ENCODE peak calls at places on chromosomes 12 and 14, in ten cellular contexts. One of them, this sample, is unnamed.

GRCh38 chr14:32004300-32004699 is 72.8 kb upstream of the ARHGAP5 start:
- DNase-seq in OCI-M1: peak
- DNase-seq in stimulated activated CD8-positive, alpha-beta memory T cell treated with anti-CD3 and anti-CD28 coated beads, Interleukin-15, amount 100 ng/mL, for 4 hours: no peak
- DNase-seq in WTC11: no peak
- DNase-seq in fibroblast of mammary gland: peak
- DNase-seq in left lung: no peak
- DNase-seq in HS-5: peak
- DNase-seq in GM12878: no peak
- DNase-seq in left ventricle myocardium inferior: no peak
- DNase-seq in AG09319: no peak
- DNase-seq in this sample: no peak

GRCh38 chr12:95836185-95836609 is 22.6 kb upstream of the SNRPF start:
- DNase-seq in left lung: no peak
- DNase-seq in fibroblast of mammary gland: peak
- DNase-seq in left ventricle myocardium inferior: no peak
- DNase-seq in stimulated activated CD8-positive, alpha-beta memory T cell treated with anti-CD3 and anti-CD28 coated beads, Interleukin-15, amount 100 ng/mL, for 4 hours: no peak
- DNase-seq in OCI-M1: no peak
- DNase-seq in WTC11: no peak
- DNase-seq in GM12878: no peak
- DNase-seq in AG09319: no peak
- DNase-seq in HS-5: peak
- DNase-seq in this sample: no peak

GRCh38 chr12:123934829-123935228 is 37.8 kb downstream of the CCDC92 start:
- DNase-seq in stimulated activated CD8-positive, alpha-beta memory T cell treated with anti-CD3 and anti-CD28 coated beads, Interleukin-15, amount 100 ng/mL, for 4 hours: no peak
- DNase-seq in HS-5: peak
- DNase-seq in fibroblast of mammary gland: peak
- DNase-seq in AG09319: no peak
- DNase-seq in left ventricle myocardium inferior: no peak
- DNase-seq in left lung: no peak
- DNase-seq in WTC11: no peak
- DNase-seq in OCI-M1: peak
- DNase-seq in GM12878: no peak
- DNase-seq in this sample: no peak

GRCh38 chr14:61202124-61202523 is 79.0 kb downstream of the TMEM30B start:
- DNase-seq in AG09319: no peak
- DNase-seq in fibroblast of mammary gland: no peak
- DNase-seq in HS-5: no peak
- DNase-seq in WTC11: no peak
- DNase-seq in left ventricle myocardium inferior: no peak
- DNase-seq in OCI-M1: no peak
- DNase-seq in GM12878: no peak
- DNase-seq in stimulated activated CD8-positive, alpha-beta memory T cell treated with anti-CD3 and anti-CD28 coated beads, Interleukin-15, amount 100 ng/mL, for 4 hours: no peak
- DNase-seq in left lung: no peak
- DNase-seq in this sample: no peak

GRCh38 chr12:56154246-56154771 is 1.9 kb downstream of the MYL6B start:
- DNase-seq in WTC11: no peak
- DNase-seq in left ventricle myocardium inferior: no peak
- DNase-seq in fibroblast of mammary gland: no peak
- DNase-seq in OCI-M1: no peak
- DNase-seq in AG09319: no peak
- DNase-seq in HS-5: no peak
- DNase-seq in stimulated activated CD8-positive, alpha-beta memory T cell treated with anti-CD3 and anti-CD28 coated beads, Interleukin-15, amount 100 ng/mL, for 4 hours: no peak
- DNase-seq in GM12878: no peak
- DNase-seq in left lung: no peak
- DNase-seq in this sample: no peak

GRCh38 chr14:102917469-102918211 is 4.8 kb upstream of the AMN start:
- DNase-seq in AG09319: no peak
- DNase-seq in HS-5: no peak
- DNase-seq in left lung: peak
- DNase-seq in stimulated activated CD8-positive, alpha-beta memory T cell treated with anti-CD3 and anti-CD28 coated beads, Interleukin-15, amount 100 ng/mL, for 4 hours: peak
- DNase-seq in WTC11: peak
- DNase-seq in GM12878: no peak
- DNase-seq in left ventricle myocardium inferior: peak
- DNase-seq in OCI-M1: peak
- DNase-seq in fibroblast of mammary gland: peak
- DNase-seq in this sample: no peak

GRCh38 chr14:66635435-66635834 is 127.5 kb downstream of the GPHN start:
- DNase-seq in OCI-M1: no peak
- DNase-seq in left ventricle myocardium inferior: no peak
- DNase-seq in GM12878: no peak
- DNase-seq in fibroblast of mammary gland: no peak
- DNase-seq in HS-5: no peak
- DNase-seq in stimulated activated CD8-positive, alpha-beta memory T cell treated with anti-CD3 and anti-CD28 coated beads, Interleukin-15, amount 100 ng/mL, for 4 hours: no peak
- DNase-seq in AG09319: no peak
- DNase-seq in WTC11: no peak
- DNase-seq in left lung: no peak
- DNase-seq in this sample: no peak

GRCh38 chr12:29891792-29892191 is 108.0 kb upstream of the TMTC1 start:
- DNase-seq in stimulated activated CD8-positive, alpha-beta memory T cell treated with anti-CD3 and anti-CD28 coated beads, Interleukin-15, amount 100 ng/mL, for 4 hours: no peak
- DNase-seq in AG09319: no peak
- DNase-seq in left lung: no peak
- DNase-seq in GM12878: no peak
- DNase-seq in OCI-M1: no peak
- DNase-seq in HS-5: no peak
- DNase-seq in fibroblast of mammary gland: no peak
- DNase-seq in WTC11: no peak
- DNase-seq in left ventricle myocardium inferior: no peak
- DNase-seq in this sample: no peak

GRCh38 chr14:97283450-97284230 is 486.5 kb downstream of the VRK1 start:
- DNase-seq in HS-5: no peak
- DNase-seq in OCI-M1: no peak
- DNase-seq in stimulated activated CD8-positive, alpha-beta memory T cell treated with anti-CD3 and anti-CD28 coated beads, Interleukin-15, amount 100 ng/mL, for 4 hours: no peak
- DNase-seq in left ventricle myocardium inferior: no peak
- DNase-seq in fibroblast of mammary gland: no peak
- DNase-seq in AG09319: no peak
- DNase-seq in left lung: no peak
- DNase-seq in WTC11: no peak
- DNase-seq in GM12878: no peak
- DNase-seq in this sample: no peak

GRCh38 chr14:104155513-104155912 is 17.1 kb downstream of the KIF26A start:
- DNase-seq in OCI-M1: no peak
- DNase-seq in AG09319: no peak
- DNase-seq in GM12878: no peak
- DNase-seq in HS-5: no peak
- DNase-seq in left lung: no peak
- DNase-seq in left ventricle myocardium inferior: peak
- DNase-seq in fibroblast of mammary gland: no peak
- DNase-seq in WTC11: no peak
- DNase-seq in stimulated activated CD8-positive, alpha-beta memory T cell treated with anti-CD3 and anti-CD28 coated beads, Interleukin-15, amount 100 ng/mL, for 4 hours: no peak
- DNase-seq in this sample: no peak

GRCh38 chr14:61322011-61322798 is 826 bp downstream of the PRKCH start:
- DNase-seq in AG09319: no peak
- DNase-seq in fibroblast of mammary gland: no peak
- DNase-seq in GM12878: no peak
- DNase-seq in OCI-M1: no peak
- DNase-seq in left lung: peak
- DNase-seq in HS-5: no peak
- DNase-seq in WTC11: peak
- DNase-seq in left ventricle myocardium inferior: peak
- DNase-seq in stimulated activated CD8-positive, alpha-beta memory T cell treated with anti-CD3 and anti-CD28 coated beads, Interleukin-15, amount 100 ng/mL, for 4 hours: no peak
- DNase-seq in this sample: no peak

GRCh38 chr12:123041042-123041531 is 60.6 kb downstream of the ARL6IP4 start:
- DNase-seq in left lung: no peak
- DNase-seq in HS-5: no peak
- DNase-seq in OCI-M1: no peak
- DNase-seq in left ventricle myocardium inferior: no peak
- DNase-seq in fibroblast of mammary gland: no peak
- DNase-seq in AG09319: no peak
- DNase-seq in stimulated activated CD8-positive, alpha-beta memory T cell treated with anti-CD3 and anti-CD28 coated beads, Interleukin-15, amount 100 ng/mL, for 4 hours: no peak
- DNase-seq in GM12878: no peak
- DNase-seq in WTC11: no peak
- DNase-seq in this sample: no peak

GRCh38 chr14:50801706-50802105 is 29.3 kb downstream of the NIN start:
- DNase-seq in GM12878: no peak
- DNase-seq in WTC11: no peak
- DNase-seq in OCI-M1: no peak
- DNase-seq in stimulated activated CD8-positive, alpha-beta memory T cell treated with anti-CD3 and anti-CD28 coated beads, Interleukin-15, amount 100 ng/mL, for 4 hours: no peak
- DNase-seq in left lung: no peak
- DNase-seq in AG09319: no peak
- DNase-seq in HS-5: peak
- DNase-seq in fibroblast of mammary gland: peak
- DNase-seq in left ventricle myocardium inferior: no peak
- DNase-seq in this sample: no peak

GRCh38 chr12:106282457-106283097 is 20.0 kb upstream of the TCP11L2 start:
- DNase-seq in AG09319: no peak
- DNase-seq in stimulated activated CD8-positive, alpha-beta memory T cell treated with anti-CD3 and anti-CD28 coated beads, Interleukin-15, amount 100 ng/mL, for 4 hours: no peak
- DNase-seq in GM12878: no peak
- DNase-seq in WTC11: peak
- DNase-seq in left ventricle myocardium inferior: peak
- DNase-seq in OCI-M1: peak
- DNase-seq in fibroblast of mammary gland: peak
- DNase-seq in HS-5: no peak
- DNase-seq in left lung: no peak
- DNase-seq in this sample: no peak

GRCh38 chr12:28780096-28780495 is 369.0 kb upstream of the FAR2 start:
- DNase-seq in stimulated activated CD8-positive, alpha-beta memory T cell treated with anti-CD3 and anti-CD28 coated beads, Interleukin-15, amount 100 ng/mL, for 4 hours: no peak
- DNase-seq in OCI-M1: peak
- DNase-seq in HS-5: peak
- DNase-seq in fibroblast of mammary gland: peak
- DNase-seq in GM12878: no peak
- DNase-seq in WTC11: no peak
- DNase-seq in left ventricle myocardium inferior: no peak
- DNase-seq in left lung: no peak
- DNase-seq in AG09319: no peak
- DNase-seq in this sample: no peak

GRCh38 chr12:65466906-65467305 is 188.4 kb downstream of the MSRB3 start:
- DNase-seq in left ventricle myocardium inferior: no peak
- DNase-seq in OCI-M1: no peak
- DNase-seq in fibroblast of mammary gland: peak
- DNase-seq in GM12878: no peak
- DNase-seq in WTC11: no peak
- DNase-seq in AG09319: no peak
- DNase-seq in stimulated activated CD8-positive, alpha-beta memory T cell treated with anti-CD3 and anti-CD28 coated beads, Interleukin-15, amount 100 ng/mL, for 4 hours: no peak
- DNase-seq in left lung: no peak
- DNase-seq in HS-5: no peak
- DNase-seq in this sample: no peak

GRCh38 chr12:91529829-91530228 is 347.2 kb upstream of the DCN start:
- DNase-seq in OCI-M1: no peak
- DNase-seq in stimulated activated CD8-positive, alpha-beta memory T cell treated with anti-CD3 and anti-CD28 coated beads, Interleukin-15, amount 100 ng/mL, for 4 hours: no peak
- DNase-seq in WTC11: no peak
- DNase-seq in left ventricle myocardium inferior: no peak
- DNase-seq in fibroblast of mammary gland: peak
- DNase-seq in AG09319: no peak
- DNase-seq in HS-5: peak
- DNase-seq in left lung: no peak
- DNase-seq in GM12878: no peak
- DNase-seq in this sample: no peak

GRCh38 chr12:95114766-95115450 is 41.5 kb upstream of the NR2C1 start:
- DNase-seq in left ventricle myocardium inferior: no peak
- DNase-seq in fibroblast of mammary gland: peak
- DNase-seq in HS-5: no peak
- DNase-seq in GM12878: no peak
- DNase-seq in WTC11: no peak
- DNase-seq in left lung: no peak
- DNase-seq in AG09319: no peak
- DNase-seq in OCI-M1: no peak
- DNase-seq in stimulated activated CD8-positive, alpha-beta memory T cell treated with anti-CD3 and anti-CD28 coated beads, Interleukin-15, amount 100 ng/mL, for 4 hours: no peak
- DNase-seq in this sample: no peak

GRCh38 chr12:6272300-6273208 is 37.9 kb upstream of the PLEKHG6 start:
- DNase-seq in OCI-M1: no peak
- DNase-seq in AG09319: no peak
- DNase-seq in GM12878: no peak
- DNase-seq in left ventricle myocardium inferior: no peak
- DNase-seq in fibroblast of mammary gland: no peak
- DNase-seq in left lung: peak
- DNase-seq in WTC11: no peak
- DNase-seq in HS-5: no peak
- DNase-seq in stimulated activated CD8-positive, alpha-beta memory T cell treated with anti-CD3 and anti-CD28 coated beads, Interleukin-15, amount 100 ng/mL, for 4 hours: no peak
- DNase-seq in this sample: no peak

GRCh38 chr12:54207539-54208267 is 18.9 kb upstream of the SMUG1 start:
- DNase-seq in WTC11: peak
- DNase-seq in AG09319: no peak
- DNase-seq in left ventricle myocardium inferior: peak
- DNase-seq in left lung: peak
- DNase-seq in fibroblast of mammary gland: peak
- DNase-seq in OCI-M1: peak
- DNase-seq in stimulated activated CD8-positive, alpha-beta memory T cell treated with anti-CD3 and anti-CD28 coated beads, Interleukin-15, amount 100 ng/mL, for 4 hours: peak
- DNase-seq in GM12878: no peak
- DNase-seq in HS-5: no peak
- DNase-seq in this sample: no peak

GRCh38 chr12:105278043-105278697 is 42.2 kb upstream of the APPL2 start:
- DNase-seq in GM12878: no peak
- DNase-seq in HS-5: no peak
- DNase-seq in OCI-M1: peak
- DNase-seq in left ventricle myocardium inferior: no peak
- DNase-seq in WTC11: no peak
- DNase-seq in left lung: no peak
- DNase-seq in stimulated activated CD8-positive, alpha-beta memory T cell treated with anti-CD3 and anti-CD28 coated beads, Interleukin-15, amount 100 ng/mL, for 4 hours: no peak
- DNase-seq in AG09319: no peak
- DNase-seq in fibroblast of mammary gland: peak
- DNase-seq in this sample: no peak

GRCh38 chr14:87434011-87434410 is 559.0 kb downstream of the GALC start:
- DNase-seq in left lung: no peak
- DNase-seq in HS-5: no peak
- DNase-seq in WTC11: no peak
- DNase-seq in left ventricle myocardium inferior: no peak
- DNase-seq in AG09319: no peak
- DNase-seq in OCI-M1: no peak
- DNase-seq in GM12878: no peak
- DNase-seq in stimulated activated CD8-positive, alpha-beta memory T cell treated with anti-CD3 and anti-CD28 coated beads, Interleukin-15, amount 100 ng/mL, for 4 hours: no peak
- DNase-seq in fibroblast of mammary gland: no peak
- DNase-seq in this sample: no peak

GRCh38 chr12:23929906-23930305 is 19.6 kb downstream of the SOX5 start:
- DNase-seq in HS-5: no peak
- DNase-seq in left lung: no peak
- DNase-seq in stimulated activated CD8-positive, alpha-beta memory T cell treated with anti-CD3 and anti-CD28 coated beads, Interleukin-15, amount 100 ng/mL, for 4 hours: no peak
- DNase-seq in WTC11: no peak
- DNase-seq in left ventricle myocardium inferior: no peak
- DNase-seq in fibroblast of mammary gland: peak
- DNase-seq in GM12878: no peak
- DNase-seq in OCI-M1: no peak
- DNase-seq in AG09319: no peak
- DNase-seq in this sample: no peak

GRCh38 chr14:89340200-89340667 is 76.8 kb downstream of the FOXN3 start:
- DNase-seq in left lung: no peak
- DNase-seq in AG09319: peak
- DNase-seq in fibroblast of mammary gland: peak
- DNase-seq in stimulated activated CD8-positive, alpha-beta memory T cell treated with anti-CD3 and anti-CD28 coated beads, Interleukin-15, amount 100 ng/mL, for 4 hours: no peak
- DNase-seq in left ventricle myocardium inferior: no peak
- DNase-seq in WTC11: no peak
- DNase-seq in OCI-M1: no peak
- DNase-seq in GM12878: no peak
- DNase-seq in HS-5: no peak
- DNase-seq in this sample: no peak

GRCh38 chr14:68854421-68854820 is 61.6 kb upstream of the ZFP36L1 start:
- DNase-seq in AG09319: no peak
- DNase-seq in left ventricle myocardium inferior: no peak
- DNase-seq in HS-5: no peak
- DNase-seq in OCI-M1: no peak
- DNase-seq in GM12878: no peak
- DNase-seq in left lung: no peak
- DNase-seq in stimulated activated CD8-positive, alpha-beta memory T cell treated with anti-CD3 and anti-CD28 coated beads, Interleukin-15, amount 100 ng/mL, for 4 hours: no peak
- DNase-seq in WTC11: no peak
- DNase-seq in fibroblast of mammary gland: peak
- DNase-seq in this sample: no peak

GRCh38 chr14:80955434-80955939 is at the start of gene TSHR:
- DNase-seq in left lung: peak
- DNase-seq in OCI-M1: no peak
- DNase-seq in AG09319: no peak
- DNase-seq in stimulated activated CD8-positive, alpha-beta memory T cell treated with anti-CD3 and anti-CD28 coated beads, Interleukin-15, amount 100 ng/mL, for 4 hours: no peak
- DNase-seq in left ventricle myocardium inferior: no peak
- DNase-seq in WTC11: peak
- DNase-seq in HS-5: no peak
- DNase-seq in fibroblast of mammary gland: no peak
- DNase-seq in GM12878: no peak
- DNase-seq in this sample: no peak